ENCODE peak calls at places on chromosomes 5 and 9, in nine cellular contexts. One of them, this sample, is unnamed. For H3K4me1, the result is how much of the 10 kb centered on the place peaks cover.

GRCh38 chr5:133947431-133947841 is 21.0 kb downstream of the C5orf15 start:
- DNase-seq in HCT116: no peak
- DNase-seq in heart left ventricle: no peak
- DNase-seq in H1: no peak
- DNase-seq in HepG2: no peak
- DNase-seq in adrenal gland: no peak
- DNase-seq in upper lobe of left lung: no peak
- DNase-seq in A549: no peak
- DNase-seq in uterus: no peak
- DNase-seq in this sample: no peak

GRCh38 chr5:160555836-160556660 is 134.4 kb downstream of the PTTG1 start:
- DNase-seq in HCT116: no peak
- DNase-seq in heart left ventricle: no peak
- DNase-seq in H1: no peak
- DNase-seq in HepG2: no peak
- DNase-seq in adrenal gland: no peak
- DNase-seq in upper lobe of left lung: peak
- DNase-seq in A549: no peak
- DNase-seq in uterus: no peak
- DNase-seq in this sample: no peak

GRCh38 chr5:12707560-12707959 is 803.3 kb upstream of the CTNND2 start:
- DNase-seq in HCT116: no peak
- DNase-seq in heart left ventricle: no peak
- DNase-seq in H1: no peak
- DNase-seq in HepG2: no peak
- DNase-seq in adrenal gland: no peak
- DNase-seq in upper lobe of left lung: no peak
- DNase-seq in A549: no peak
- DNase-seq in uterus: no peak
- DNase-seq in this sample: no peak

GRCh38 chr9:124661184-124661755 is 109.8 kb downstream of the NR6A1 start:
- DNase-seq in HCT116: no peak
- DNase-seq in heart left ventricle: no peak
- DNase-seq in H1: no peak
- DNase-seq in HepG2: no peak
- DNase-seq in adrenal gland: no peak
- DNase-seq in upper lobe of left lung: no peak
- DNase-seq in A549: no peak
- DNase-seq in uterus: no peak
- DNase-seq in this sample: no peak

GRCh38 chr9:116895956-116896355 is 208.9 kb downstream of the TRIM32 start:
- DNase-seq in HCT116: no peak
- DNase-seq in heart left ventricle: no peak
- DNase-seq in H1: no peak
- DNase-seq in HepG2: no peak
- DNase-seq in adrenal gland: no peak
- DNase-seq in upper lobe of left lung: no peak
- DNase-seq in A549: no peak
- DNase-seq in uterus: no peak
- DNase-seq in this sample: no peak

GRCh38 chr9:18478517-18479361 is 4.8 kb downstream of the ADAMTSL1 start:
- DNase-seq in HCT116: no peak
- DNase-seq in heart left ventricle: no peak
- DNase-seq in H1: no peak
- DNase-seq in HepG2: no peak
- DNase-seq in adrenal gland: no peak
- DNase-seq in upper lobe of left lung: no peak
- DNase-seq in A549: no peak
- DNase-seq in uterus: no peak
- DNase-seq in this sample: no peak

GRCh38 chr5:132510076-132510475 is 19.5 kb upstream of the IRF1 start:
- DNase-seq in HCT116: no peak
- DNase-seq in heart left ventricle: no peak
- DNase-seq in H1: no peak
- DNase-seq in HepG2: no peak
- DNase-seq in adrenal gland: no peak
- DNase-seq in upper lobe of left lung: no peak
- DNase-seq in A549: no peak
- DNase-seq in uterus: no peak
- DNase-seq in this sample: no peak

GRCh38 chr5:11925701-11926100 is 21.5 kb upstream of the CTNND2 start:
- DNase-seq in HCT116: no peak
- DNase-seq in heart left ventricle: no peak
- DNase-seq in H1: no peak
- DNase-seq in HepG2: no peak
- DNase-seq in adrenal gland: no peak
- DNase-seq in upper lobe of left lung: no peak
- DNase-seq in A549: no peak
- DNase-seq in uterus: no peak
- DNase-seq in this sample: no peak

GRCh38 chr5:32462618-32463017 is 18.1 kb upstream of the ZFR start:
- DNase-seq in HCT116: no peak
- DNase-seq in heart left ventricle: no peak
- DNase-seq in H1: no peak
- DNase-seq in HepG2: no peak
- DNase-seq in adrenal gland: no peak
- DNase-seq in upper lobe of left lung: no peak
- DNase-seq in A549: peak
- DNase-seq in uterus: no peak
- DNase-seq in this sample: no peak

GRCh38 chr9:91178281-91179236 is 183.2 kb downstream of the AUH start:
- DNase-seq in HCT116: no peak
- DNase-seq in heart left ventricle: no peak
- DNase-seq in H1: peak
- DNase-seq in HepG2: no peak
- DNase-seq in adrenal gland: no peak
- DNase-seq in upper lobe of left lung: peak
- DNase-seq in A549: no peak
- DNase-seq in uterus: no peak
- DNase-seq in this sample: no peak

GRCh38 chr5:115209279-115209678 is 39.6 kb upstream of the TRIM36 start:
- DNase-seq in HCT116: no peak
- DNase-seq in heart left ventricle: no peak
- DNase-seq in H1: no peak
- DNase-seq in HepG2: no peak
- DNase-seq in adrenal gland: peak
- DNase-seq in upper lobe of left lung: peak
- DNase-seq in A549: no peak
- DNase-seq in uterus: no peak
- DNase-seq in this sample: peak

GRCh38 chr5:180806351-180807011 is 3.9 kb upstream of the MGAT1 start:
- DNase-seq in HCT116: no peak
- DNase-seq in heart left ventricle: no peak
- DNase-seq in H1: no peak
- DNase-seq in HepG2: no peak
- DNase-seq in adrenal gland: peak
- DNase-seq in upper lobe of left lung: peak
- DNase-seq in A549: no peak
- DNase-seq in uterus: no peak
- DNase-seq in this sample: no peak

GRCh38 chr9:116855881-116856662 is 169.0 kb downstream of the TRIM32 start:
- DNase-seq in HCT116: no peak
- DNase-seq in heart left ventricle: no peak
- DNase-seq in H1: no peak
- DNase-seq in HepG2: no peak
- DNase-seq in adrenal gland: peak
- DNase-seq in upper lobe of left lung: peak
- DNase-seq in A549: no peak
- DNase-seq in uterus: no peak
- DNase-seq in this sample: no peak

GRCh38 chr5:2708132-2708531 is 43.3 kb downstream of the IRX2 start:
- DNase-seq in HCT116: no peak
- DNase-seq in heart left ventricle: no peak
- DNase-seq in H1: no peak
- DNase-seq in HepG2: no peak
- DNase-seq in adrenal gland: no peak
- DNase-seq in upper lobe of left lung: no peak
- DNase-seq in A549: no peak
- DNase-seq in uterus: no peak
- DNase-seq in this sample: no peak

GRCh38 chr5:2705861-2706260 is 45.6 kb downstream of the IRX2 start:
- DNase-seq in HCT116: no peak
- DNase-seq in heart left ventricle: no peak
- DNase-seq in H1: no peak
- DNase-seq in HepG2: no peak
- DNase-seq in adrenal gland: no peak
- DNase-seq in upper lobe of left lung: no peak
- DNase-seq in A549: no peak
- DNase-seq in uterus: no peak
- DNase-seq in this sample: no peak

GRCh38 chr5:2709996-2710689 is 41.3 kb downstream of the IRX2 start:
- DNase-seq in HCT116: no peak
- DNase-seq in heart left ventricle: no peak
- DNase-seq in H1: no peak
- DNase-seq in HepG2: no peak
- DNase-seq in adrenal gland: no peak
- DNase-seq in upper lobe of left lung: no peak
- DNase-seq in A549: no peak
- DNase-seq in uterus: no peak
- DNase-seq in this sample: no peak

GRCh38 chr5:2710910-2711309 is 40.6 kb downstream of the IRX2 start:
- DNase-seq in HCT116: no peak
- DNase-seq in heart left ventricle: no peak
- DNase-seq in H1: no peak
- DNase-seq in HepG2: no peak
- DNase-seq in adrenal gland: no peak
- DNase-seq in upper lobe of left lung: no peak
- DNase-seq in A549: peak
- DNase-seq in uterus: no peak
- DNase-seq in this sample: no peak

GRCh38 chr5:2708751-2709150 is 42.7 kb downstream of the IRX2 start:
- DNase-seq in HCT116: no peak
- DNase-seq in heart left ventricle: no peak
- DNase-seq in H1: no peak
- DNase-seq in HepG2: no peak
- DNase-seq in adrenal gland: no peak
- DNase-seq in upper lobe of left lung: no peak
- DNase-seq in A549: no peak
- DNase-seq in uterus: no peak
- DNase-seq in this sample: no peak
- H3K4me1 ChIP-seq in HCT116: under half
- H3K4me1 ChIP-seq in heart left ventricle: under half
- H3K4me1 ChIP-seq in H1: under half
- H3K4me1 ChIP-seq in HepG2: under half
- H3K4me1 ChIP-seq in adrenal gland: under half
- H3K4me1 ChIP-seq in upper lobe of left lung: under half
- H3K4me1 ChIP-seq in A549: under half
- H3K4me1 ChIP-seq in uterus: under half
- H3K4me1 ChIP-seq in this sample: under half

GRCh38 chr9:127118597-127119318 is 3.7 kb downstream of the ANGPTL2 start:
- DNase-seq in HCT116: no peak
- DNase-seq in heart left ventricle: no peak
- DNase-seq in H1: no peak
- DNase-seq in HepG2: no peak
- DNase-seq in adrenal gland: no peak
- DNase-seq in upper lobe of left lung: no peak
- DNase-seq in A549: no peak
- DNase-seq in uterus: no peak
- DNase-seq in this sample: no peak

GRCh38 chr9:127114606-127115005 is 7.8 kb downstream of the ANGPTL2 start:
- DNase-seq in HCT116: no peak
- DNase-seq in heart left ventricle: no peak
- DNase-seq in H1: no peak
- DNase-seq in HepG2: no peak
- DNase-seq in adrenal gland: no peak
- DNase-seq in upper lobe of left lung: no peak
- DNase-seq in A549: no peak
- DNase-seq in uterus: no peak
- DNase-seq in this sample: no peak

GRCh38 chr9:127116946-127117345 is 5.5 kb downstream of the ANGPTL2 start:
- DNase-seq in HCT116: no peak
- DNase-seq in heart left ventricle: no peak
- DNase-seq in H1: no peak
- DNase-seq in HepG2: no peak
- DNase-seq in adrenal gland: no peak
- DNase-seq in upper lobe of left lung: no peak
- DNase-seq in A549: no peak
- DNase-seq in uterus: no peak
- DNase-seq in this sample: no peak

GRCh38 chr9:127117801-127118200 is 4.6 kb downstream of the ANGPTL2 start:
- DNase-seq in HCT116: no peak
- DNase-seq in heart left ventricle: no peak
- DNase-seq in H1: no peak
- DNase-seq in HepG2: no peak
- DNase-seq in adrenal gland: no peak
- DNase-seq in upper lobe of left lung: no peak
- DNase-seq in A549: no peak
- DNase-seq in uterus: no peak
- DNase-seq in this sample: no peak

GRCh38 chr9:127116088-127116726 is 6.2 kb downstream of the ANGPTL2 start:
- DNase-seq in HCT116: no peak
- DNase-seq in heart left ventricle: no peak
- DNase-seq in H1: no peak
- DNase-seq in HepG2: no peak
- DNase-seq in adrenal gland: no peak
- DNase-seq in upper lobe of left lung: no peak
- DNase-seq in A549: no peak
- DNase-seq in uterus: no peak
- DNase-seq in this sample: no peak
- TF ChIP-seq POLR2A in HCT116: no peak
- TF ChIP-seq POLR2A in heart left ventricle: no peak
- TF ChIP-seq POLR2A in H1: no peak
- TF ChIP-seq POLR2A in HepG2: no peak
- TF ChIP-seq POLR2A in adrenal gland: no peak
- TF ChIP-seq POLR2A in upper lobe of left lung: no peak
- TF ChIP-seq POLR2A in A549: no peak
- TF ChIP-seq POLR2A in uterus: no peak
- TF ChIP-seq POLR2A in this sample: no peak

GRCh38 chr9:93483497-93483896 is 30.1 kb upstream of the FAM120AOS start:
- DNase-seq in HCT116: no peak
- DNase-seq in heart left ventricle: no peak
- DNase-seq in H1: no peak
- DNase-seq in HepG2: no peak
- DNase-seq in adrenal gland: no peak
- DNase-seq in upper lobe of left lung: no peak
- DNase-seq in A549: no peak
- DNase-seq in uterus: no peak
- DNase-seq in this sample: no peak
- H3K4me1 ChIP-seq in HCT116: under half
- H3K4me1 ChIP-seq in heart left ventricle: under half
- H3K4me1 ChIP-seq in H1: under half
- H3K4me1 ChIP-seq in HepG2: under half
- H3K4me1 ChIP-seq in adrenal gland: under half
- H3K4me1 ChIP-seq in upper lobe of left lung: under half
- H3K4me1 ChIP-seq in A549: under half
- H3K4me1 ChIP-seq in uterus: under half
- H3K4me1 ChIP-seq in this sample: under half

DNA sequence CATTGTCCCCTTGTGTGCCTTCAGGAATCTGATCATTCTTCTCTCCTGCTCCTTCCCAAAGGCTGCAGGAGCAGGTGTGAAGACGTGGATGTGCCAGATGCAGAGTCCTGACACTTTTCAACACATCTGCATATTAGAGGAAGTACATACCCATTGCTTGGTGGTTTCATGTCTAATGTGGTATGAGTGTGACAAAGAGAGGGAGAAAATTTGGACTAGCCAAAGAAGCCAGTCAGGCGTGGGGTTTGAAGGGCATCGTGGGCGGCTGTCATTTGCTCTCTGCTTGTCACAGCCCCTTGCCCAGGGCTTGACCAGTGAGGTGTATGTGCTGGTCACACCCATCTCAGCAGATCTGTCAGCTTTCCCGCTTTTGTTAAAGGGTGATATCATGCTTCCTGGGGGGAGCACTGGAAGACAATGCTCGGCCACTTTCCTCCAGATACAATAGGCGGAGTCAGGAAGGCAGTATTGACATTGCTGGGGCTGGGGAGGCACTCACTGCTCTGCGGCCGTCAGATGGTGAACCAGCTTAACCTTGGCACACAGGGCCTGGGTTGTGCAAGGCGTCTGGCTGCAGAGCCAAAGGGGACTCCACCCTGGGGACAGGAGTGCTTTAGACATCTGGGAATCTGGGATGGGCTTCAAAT is 8.6 kb downstream of the TEK start:
- DNase-seq in HCT116: no peak
- DNase-seq in heart left ventricle: peak
- DNase-seq in H1: no peak
- DNase-seq in HepG2: peak
- DNase-seq in adrenal gland: peak
- DNase-seq in upper lobe of left lung: peak
- DNase-seq in A549: peak
- DNase-seq in uterus: no peak
- DNase-seq in this sample: no peak
- TF ChIP-seq POLR2A in HCT116: no peak
- TF ChIP-seq POLR2A in heart left ventricle: no peak
- TF ChIP-seq POLR2A in H1: no peak
- TF ChIP-seq POLR2A in HepG2: no peak
- TF ChIP-seq POLR2A in adrenal gland: no peak
- TF ChIP-seq POLR2A in upper lobe of left lung: no peak
- TF ChIP-seq POLR2A in A549: no peak
- TF ChIP-seq POLR2A in uterus: no peak
- TF ChIP-seq POLR2A in this sample: no peak